ENCODE peak calls at places on chromosomes 5 and 9, in seven cellular contexts. Q, A, V, R, I, Z and K are unnamed samples.

GRCh38 chr5:126248611-126249010 is 174.6 kb upstream of the GRAMD2B start:
- DNase-seq in Q (no peak), A (no peak), V (no peak), R (no peak), I (no peak), Z (no peak), K (no peak)

GRCh38 chr9:76756273-76756650 is 8.0 kb upstream of the PCA3 start:
- DNase-seq in Q (peak), A (peak), V (peak), R (peak), I (peak), Z (peak), K (no peak)

GRCh38 chr9:134662143-134662876 is 20.7 kb downstream of the COL5A1 start:
- DNase-seq in Q (no peak), A (no peak), V (no peak), R (peak), I (no peak), Z (no peak), K (no peak)

GRCh38 chr5:65459995-65460394 is 21.7 kb downstream of the ADAMTS6 start:
- DNase-seq in Q (no peak), A (no peak), V (no peak), R (no peak), I (no peak), Z (no peak), K (no peak)

GRCh38 chr9:21591221-21592062 is 109.3 kb upstream of the IFNE start:
- DNase-seq in Q (no peak), A (no peak), V (no peak), R (peak), I (peak), Z (peak), K (no peak)

GRCh38 chr5:107594253-107595045 is 76.3 kb downstream of the EFNA5 start:
- DNase-seq in Q (no peak), A (no peak), V (no peak), R (no peak), I (no peak), Z (no peak), K (no peak)

GRCh38 chr9:96014078-96014477 is 138.6 kb downstream of the ERCC6L2 start:
- DNase-seq in Q (no peak), A (no peak), V (no peak), R (no peak), I (no peak), Z (no peak), K (peak)

GRCh38 chr9:36874921-36875320 is 159.1 kb downstream of the PAX5 start:
- DNase-seq in Q (no peak), A (no peak), V (no peak), R (peak), I (no peak), Z (no peak), K (no peak)

GRCh38 chr5:115472601-115473000 is 72.0 kb downstream of the FEM1C start:
- DNase-seq in Q (no peak), A (no peak), V (no peak), R (no peak), I (no peak), Z (no peak), K (no peak)

GRCh38 chr9:136725612-136726011 is 13.2 kb downstream of the DIPK1B start:
- DNase-seq in Q (no peak), A (no peak), V (no peak), R (peak), I (no peak), Z (no peak), K (no peak)

GRCh38 chr9:19160085-19160484 is 32.8 kb upstream of the PLIN2 start:
- DNase-seq in Q (no peak), A (no peak), V (no peak), R (no peak), I (no peak), Z (no peak), K (no peak)

GRCh38 chr9:121968056-121968455 is 125.1 kb downstream of the TTLL11 start:
- DNase-seq in Q (no peak), A (no peak), V (no peak), R (no peak), I (no peak), Z (no peak), K (no peak)

GRCh38 chr9:111198936-111199335 is 131.1 kb downstream of the OR2K2 start:
- DNase-seq in Q (no peak), A (no peak), V (no peak), R (peak), I (no peak), Z (no peak), K (no peak)

GRCh38 chr9:26687421-26687820 is 205.2 kb downstream of the CAAP1 start:
- DNase-seq in Q (no peak), A (no peak), V (no peak), R (no peak), I (no peak), Z (peak), K (no peak)

GRCh38 chr5:68534131-68534940 is 318.8 kb downstream of the PIK3R1 start:
- DNase-seq in Q (no peak), A (peak), V (peak), R (no peak), I (no peak), Z (peak), K (no peak)

GRCh38 chr9:5263568-5264218 is 32.5 kb downstream of the INSL4 start:
- DNase-seq in Q (no peak), A (no peak), V (no peak), R (peak), I (peak), Z (peak), K (no peak)

GRCh38 chr9:134566196-134566822 is 75.3 kb upstream of the COL5A1 start:
- DNase-seq in Q (no peak), A (no peak), V (no peak), R (no peak), I (no peak), Z (peak), K (no peak)

GRCh38 chr9:93659044-93659836 is 82.9 kb downstream of the PHF2 start:
- DNase-seq in Q (no peak), A (no peak), V (no peak), R (no peak), I (no peak), Z (no peak), K (no peak)

GRCh38 chr9:6910032-6910431 is 152.3 kb downstream of the KDM4C start:
- DNase-seq in Q (no peak), A (peak), V (peak), R (peak), I (no peak), Z (no peak), K (no peak)

GRCh38 chr9:2356391-2356790 is 265.2 kb upstream of the VLDLR start:
- DNase-seq in Q (no peak), A (no peak), V (no peak), R (no peak), I (no peak), Z (no peak), K (no peak)

GRCh38 chr5:28766565-28767158 is 1728.3 kb upstream of the CDH9 start:
- DNase-seq in Q (peak), A (peak), V (peak), R (peak), I (peak), Z (no peak), K (no peak)

GRCh38 chr5:180350711-180351110 is 2.4 kb downstream of the GFPT2 start:
- DNase-seq in Q (no peak), A (no peak), V (no peak), R (no peak), I (no peak), Z (peak), K (no peak)

GRCh38 chr5:171521219-171521633 is 101.8 kb downstream of the FGF18 start:
- DNase-seq in Q (no peak), A (no peak), V (no peak), R (peak), I (no peak), Z (peak), K (no peak)

GRCh38 chr5:136143763-136144162 is 11.1 kb downstream of the SMAD5 start:
- DNase-seq in Q (no peak), A (no peak), V (no peak), R (no peak), I (no peak), Z (no peak), K (no peak)

GRCh38 chr5:169856571-169856970 is 123.7 kb downstream of the INSYN2B start:
- DNase-seq in Q (no peak), A (no peak), V (no peak), R (peak), I (no peak), Z (no peak), K (no peak)

GRCh38 chr5:101675510-101675909 is 620.6 kb downstream of the SLCO4C1 start:
- DNase-seq in Q (no peak), A (peak), V (peak), R (no peak), I (no peak), Z (no peak), K (no peak)